ENCODE peak calls at places on chromosomes 3 and 15, in six cellular contexts. V, A, O, T, U and C are unnamed samples.

GRCh38 chr3:186418601-186419238 is 56.7 kb upstream of the DGKG start:
- DNase-seq in V (no peak), A (no peak), O (no peak), T (no peak), U (no peak), C (no peak)

GRCh38 chr3:99186016-99186415 is 284.5 kb upstream of the DCBLD2 start:
- DNase-seq in V (peak), A (no peak), O (no peak), T (no peak), U (no peak), C (no peak)

GRCh38 chr3:140187648-140188221 is 252.8 kb downstream of the CLSTN2 start:
- DNase-seq in V (no peak), A (no peak), O (no peak), T (peak), U (no peak), C (no peak)

GRCh38 chr3:49411550-49411967 is 217 bp downstream of the RHOA start:
- DNase-seq in V (peak), A (no peak), O (no peak), T (peak), U (peak), C (no peak)

GRCh38 chr3:58584690-58585004 is 7.5 kb upstream of the FAM107A start:
- DNase-seq in V (no peak), A (no peak), O (peak), T (no peak), U (no peak), C (no peak)

GRCh38 chr15:41417418-41417811 is 520 bp downstream of the RTF1 start:
- DNase-seq in V (peak), A (peak), O (no peak), T (no peak), U (peak), C (no peak)

GRCh38 chr15:93047621-93048425 is 41.2 kb downstream of the RGMA start:
- DNase-seq in V (no peak), A (no peak), O (no peak), T (no peak), U (no peak), C (no peak)

GRCh38 chr3:196754215-196754937 is 14.7 kb downstream of the PAK2 start:
- DNase-seq in V (no peak), A (no peak), O (no peak), T (no peak), U (no peak), C (no peak)

GRCh38 chr15:58346361-58346760 is 85.4 kb upstream of the LIPC start:
- DNase-seq in V (peak), A (no peak), O (no peak), T (no peak), U (peak), C (no peak)

GRCh38 chr3:115160295-115160694 is 13.2 kb upstream of the ZBTB20 start:
- DNase-seq in V (no peak), A (no peak), O (no peak), T (no peak), U (no peak), C (no peak)

GRCh38 chr3:72127213-72127612 is 342.3 kb upstream of the PROK2 start:
- DNase-seq in V (no peak), A (no peak), O (no peak), T (no peak), U (no peak), C (no peak)

GRCh38 chr3:40616420-40616819 is 91.7 kb downstream of the ZNF621 start:
- DNase-seq in V (no peak), A (no peak), O (no peak), T (no peak), U (no peak), C (no peak)

GRCh38 chr3:170611746-170612145 is 25.9 kb upstream of the SLC7A14 start:
- DNase-seq in V (no peak), A (no peak), O (no peak), T (no peak), U (no peak), C (no peak)